ENCODE peak calls at places on chromosomes 13 and 19, in six cellular contexts. N is CD8-positive, alpha-beta memory T cell; F is aorta; L is CD8-positive, alpha-beta T cell; J is transverse colon; I is ovary. E is an unnamed sample. For H3K4me1, the result is how much of the 10 kb centered on the place peaks cover.

GRCh38 chr19:677201-677600 is 1.0 kb downstream of the FSTL3 start:
- DNase-seq in J (peak), N (no peak), L (peak), I (peak), F (peak), E (peak)

GRCh38 chr19:51098366-51099069 is 9.7 kb downstream of the CTU1 start:
- DNase-seq in I (peak), L (peak), N (peak), J (peak), F (peak), E (peak)

GRCh38 chr13:35768126-35768525 is 291.6 kb upstream of the MAB21L1 start:
- DNase-seq in L (no peak), I (no peak), N (no peak), J (no peak), F (no peak), E (no peak)

GRCh38 chr13:75685239-75685697 is 49.1 kb downstream of the LMO7 start:
- DNase-seq in I (no peak), N (no peak), F (no peak), L (no peak), J (no peak), E (no peak)

GRCh38 chr13:93227280-93227905 is 786 bp downstream of the GPC6 start:
- DNase-seq in N (no peak), L (no peak), J (peak), F (peak), I (peak), E (no peak)

GRCh38 chr19:36054733-36055686 is at the start of gene WDR62:
- DNase-seq in I (peak), N (no peak), F (peak), L (peak), J (peak), E (peak)

GRCh38 chr13:40116008-40116407 is 460.5 kb downstream of the COG6 start:
- DNase-seq in J (peak), N (no peak), L (peak), I (peak), F (no peak), E (no peak)

GRCh38 chr19:16400911-16401675 is 70.7 kb downstream of the EPS15L1 start:
- DNase-seq in L (no peak), F (peak), N (no peak), J (no peak), I (no peak), E (no peak)

GRCh38 chr13:94345374-94346195 is 133.9 kb downstream of the DCT start:
- DNase-seq in L (no peak), J (no peak), I (no peak), F (no peak), N (peak), E (no peak)

GRCh38 chr13:99378985-99379734 is 72.0 kb upstream of the GPR183 start:
- DNase-seq in N (no peak), L (no peak), J (no peak), I (no peak), F (no peak), E (no peak)

GRCh38 chr19:35106291-35106583 is 9.4 kb upstream of the FXYD3 start:
- DNase-seq in J (no peak), I (no peak), N (no peak), L (no peak), F (no peak), E (no peak)

GRCh38 chr19:14113762-14114414 is 3.7 kb downstream of the PRKACA start:
- DNase-seq in L (peak), F (no peak), J (peak), N (peak), I (no peak), E (peak)

GRCh38 chr19:14115761-14116160 is 1.8 kb downstream of the PRKACA start:
- DNase-seq in N (no peak), J (no peak), L (no peak), F (no peak), I (no peak), E (no peak)

GRCh38 chr19:14112809-14113385 is 4.7 kb downstream of the PRKACA start:
- DNase-seq in N (no peak), F (peak), L (no peak), J (no peak), I (peak), E (no peak)

GRCh38 chr19:14114854-14115253 is 2.7 kb downstream of the PRKACA start:
- DNase-seq in N (peak), L (peak), F (peak), J (peak), I (no peak), E (peak)

GRCh38 chr19:14114439-14114838 is 3.1 kb downstream of the PRKACA start:
- DNase-seq in J (no peak), N (no peak), I (no peak), F (no peak), L (no peak), E (no peak)
- H3K4me1 ChIP-seq in J (under half), N (under half), I (under half), F (under half), L (under half), E (under half)

GRCh38 chr13:26022538-26023292 is 29.1 kb downstream of the SHISA2 start:
- DNase-seq in N (no peak), J (no peak), F (peak), L (no peak), I (no peak), E (peak)
- H3K4me1 ChIP-seq in N (under half), J (under half), F (under half), L (under half), I (under half), E (under half)

GRCh38 chr19:44758596-44758995 is 10.1 kb downstream of the BCL3 start:
- DNase-seq in J (no peak), N (no peak), I (no peak), F (no peak), L (no peak), E (no peak)
- H3K4me1 ChIP-seq in J (under half), N (under half), I (under half), F (under half), L (under half), E (under half)

GRCh38 chr13:51590966-51591627 is 6.8 kb downstream of the WDFY2 start:
- DNase-seq in L (no peak), J (no peak), F (no peak), I (peak), N (no peak), E (no peak)
- H3K4me1 ChIP-seq in L (under half), J (under half), F (under half), I (under half), N (under half), E (under half)

DNA sequence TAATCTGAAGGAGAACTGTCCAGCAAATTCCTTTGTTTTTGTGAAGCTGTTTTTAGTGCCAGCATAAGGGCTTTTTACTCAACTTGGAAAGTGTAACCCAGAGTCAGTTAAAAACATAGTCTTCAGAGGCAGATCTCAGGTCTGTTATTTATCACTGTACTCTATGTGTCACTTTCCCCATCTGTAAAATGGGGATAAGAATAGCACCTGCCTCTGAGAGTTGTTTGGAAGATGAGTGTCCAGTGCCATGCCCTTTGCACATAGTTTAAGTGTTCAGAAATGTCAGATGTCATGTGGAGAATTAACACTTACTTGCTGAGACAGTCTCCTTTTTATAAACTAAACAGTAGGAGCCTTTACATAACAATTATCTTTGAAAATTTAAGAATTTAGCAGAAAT is 27.9 kb downstream of the USPL1 start:
- DNase-seq in L (no peak), I (no peak), F (no peak), J (no peak), N (no peak), E (no peak)
- H3K4me1 ChIP-seq in L (under half), I (under half), F (under half), J (under half), N (under half), E (under half)

DNA sequence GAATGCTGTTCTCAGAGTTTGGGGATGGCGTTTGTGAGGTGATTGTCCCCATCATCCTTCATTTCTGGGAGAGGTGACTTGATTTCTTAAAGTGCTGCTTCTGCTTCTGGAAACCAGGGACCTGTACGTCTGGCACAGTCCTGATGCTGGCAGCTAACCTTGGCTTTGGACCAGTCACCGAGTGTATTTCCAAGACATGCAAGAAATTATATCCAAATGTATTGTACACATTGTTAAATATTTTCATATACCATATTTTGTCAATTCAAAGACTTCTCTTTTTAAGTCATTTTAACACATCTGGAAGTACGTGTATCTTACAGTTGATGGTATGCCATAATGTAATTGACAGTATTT is 97.4 kb downstream of the ARHGEF7 start:
- DNase-seq in L (no peak), I (no peak), N (no peak), F (no peak), J (no peak), E (no peak)
- H3K4me1 ChIP-seq in L (under half), I (under half), N (under half), F (under half), J (under half), E (under half)

GRCh38 chr19:5968431-5969373 is 9.2 kb downstream of the RANBP3 start:
- DNase-seq in F (no peak), L (no peak), N (no peak), I (no peak), J (no peak), E (no peak)

GRCh38 chr19:5967571-5967970 is 10.4 kb downstream of the RANBP3 start:
- DNase-seq in J (no peak), F (no peak), L (no peak), N (no peak), I (no peak), E (no peak)

GRCh38 chr19:5971714-5972354 is 6.1 kb downstream of the RANBP3 start:
- DNase-seq in J (no peak), L (no peak), N (no peak), I (no peak), F (no peak), E (no peak)

GRCh38 chr19:5967994-5968430 is 9.9 kb downstream of the RANBP3 start:
- DNase-seq in J (peak), I (peak), N (peak), L (peak), F (no peak), E (no peak)

GRCh38 chr19:5969476-5969875 is 8.5 kb downstream of the RANBP3 start:
- DNase-seq in J (no peak), N (no peak), F (no peak), L (no peak), I (no peak), E (no peak)
- H3K4me1 ChIP-seq in J (under half), N (half or more), F (under half), L (half or more), I (under half), E (half or more)

GRCh38 chr13:46609726-46610125 is 56.8 kb downstream of the LRCH1 start:
- DNase-seq in I (no peak), J (no peak), N (no peak), F (no peak), L (no peak), E (no peak)
- H3K4me1 ChIP-seq in I (under half), J (under half), N (under half), F (under half), L (under half), E (under half)

GRCh38 chr13:80336335-80336734 is 4.6 kb downstream of the SPRY2 start:
- DNase-seq in J (no peak), N (no peak), F (no peak), I (no peak), L (no peak), E (no peak)
- H3K4me1 ChIP-seq in J (under half), N (under half), F (under half), I (under half), L (under half), E (under half)